ENCODE peak calls at places on chromosomes 4 and X, in six cellular contexts. One of them, this sample, is unnamed.

GRCh38 chrX:77493677-77494553 is 46.7 kb downstream of the FGF16 start:
- DNase-seq in neuronal stem cell: peak
- DNase-seq in IMR-90: peak
- DNase-seq in H9: peak
- DNase-seq in H1: peak
- DNase-seq in mesenchymal stem cell: peak
- DNase-seq in this sample: peak

GRCh38 chrX:131802836-131803626 is 220.1 kb upstream of the STK26 start:
- DNase-seq in mesenchymal stem cell: no peak
- DNase-seq in H9: no peak
- DNase-seq in H1: peak
- DNase-seq in IMR-90: peak
- DNase-seq in neuronal stem cell: no peak
- DNase-seq in this sample: peak

GRCh38 chr4:41329361-41329760 is 72.6 kb downstream of the UCHL1 start:
- DNase-seq in IMR-90: no peak
- DNase-seq in neuronal stem cell: no peak
- DNase-seq in H9: no peak
- DNase-seq in H1: no peak
- DNase-seq in mesenchymal stem cell: no peak
- DNase-seq in this sample: no peak

GRCh38 chr4:1370321-1371124 is 23.5 kb downstream of the UVSSA start:
- DNase-seq in H1: no peak
- DNase-seq in neuronal stem cell: no peak
- DNase-seq in mesenchymal stem cell: no peak
- DNase-seq in IMR-90: no peak
- DNase-seq in H9: no peak
- DNase-seq in this sample: no peak

GRCh38 chr4:2384245-2384644 is 34.2 kb downstream of the ZFYVE28 start:
- DNase-seq in neuronal stem cell: no peak
- DNase-seq in mesenchymal stem cell: no peak
- DNase-seq in IMR-90: no peak
- DNase-seq in H1: no peak
- DNase-seq in H9: no peak
- DNase-seq in this sample: no peak

GRCh38 chr4:14924945-14925344 is 77.3 kb upstream of the CPEB2 start:
- DNase-seq in IMR-90: no peak
- DNase-seq in neuronal stem cell: no peak
- DNase-seq in mesenchymal stem cell: no peak
- DNase-seq in H9: no peak
- DNase-seq in H1: no peak
- DNase-seq in this sample: no peak

GRCh38 chr4:52983563-52984303 is 121.6 kb downstream of the RASL11B start:
- DNase-seq in neuronal stem cell: peak
- DNase-seq in H1: no peak
- DNase-seq in IMR-90: peak
- DNase-seq in H9: no peak
- DNase-seq in mesenchymal stem cell: peak
- DNase-seq in this sample: peak

GRCh38 chr4:21710212-21710843 is 238.2 kb downstream of the KCNIP4 start:
- DNase-seq in mesenchymal stem cell: no peak
- DNase-seq in H1: no peak
- DNase-seq in neuronal stem cell: no peak
- DNase-seq in H9: no peak
- DNase-seq in IMR-90: no peak
- DNase-seq in this sample: no peak

GRCh38 chr4:24910504-24910903 is 2.3 kb downstream of the CCDC149 start:
- DNase-seq in mesenchymal stem cell: no peak
- DNase-seq in IMR-90: peak
- DNase-seq in neuronal stem cell: no peak
- DNase-seq in H1: no peak
- DNase-seq in H9: no peak
- DNase-seq in this sample: no peak

GRCh38 chr4:2671267-2671895 is 84.8 kb downstream of the TNIP2 start:
- DNase-seq in mesenchymal stem cell: no peak
- DNase-seq in H1: no peak
- DNase-seq in IMR-90: no peak
- DNase-seq in H9: no peak
- DNase-seq in neuronal stem cell: no peak
- DNase-seq in this sample: no peak

GRCh38 chr4:187090401-187090800 is 366.7 kb upstream of the FAT1 start:
- DNase-seq in H1: no peak
- DNase-seq in IMR-90: peak
- DNase-seq in mesenchymal stem cell: peak
- DNase-seq in neuronal stem cell: no peak
- DNase-seq in H9: no peak
- DNase-seq in this sample: no peak

GRCh38 chrX:48897157-48897620 is 379 bp downstream of the TIMM17B start:
- DNase-seq in mesenchymal stem cell: peak
- DNase-seq in IMR-90: peak
- DNase-seq in neuronal stem cell: peak
- DNase-seq in H9: peak
- DNase-seq in H1: peak
- DNase-seq in this sample: peak

GRCh38 chr4:124946696-124947095 is 234.2 kb upstream of the ANKRD50 start:
- DNase-seq in mesenchymal stem cell: no peak
- DNase-seq in neuronal stem cell: no peak
- DNase-seq in H1: no peak
- DNase-seq in H9: no peak
- DNase-seq in IMR-90: no peak
- DNase-seq in this sample: no peak

GRCh38 chrX:153445856-153446635 is at the start of gene TREX2:
- DNase-seq in neuronal stem cell: no peak
- DNase-seq in mesenchymal stem cell: no peak
- DNase-seq in IMR-90: no peak
- DNase-seq in H1: no peak
- DNase-seq in H9: no peak
- DNase-seq in this sample: no peak

GRCh38 chr4:153947998-153948397 is 159.1 kb upstream of the SFRP2 start:
- DNase-seq in mesenchymal stem cell: no peak
- DNase-seq in H1: no peak
- DNase-seq in H9: no peak
- DNase-seq in neuronal stem cell: no peak
- DNase-seq in IMR-90: no peak
- DNase-seq in this sample: no peak

GRCh38 chr4:1323280-1323634 is 23.8 kb upstream of the UVSSA start:
- DNase-seq in neuronal stem cell: no peak
- DNase-seq in IMR-90: no peak
- DNase-seq in H9: no peak
- DNase-seq in H1: no peak
- DNase-seq in mesenchymal stem cell: no peak
- DNase-seq in this sample: no peak

GRCh38 chr4:169163495-169163894 is 107.3 kb downstream of the SH3RF1 start:
- DNase-seq in IMR-90: no peak
- DNase-seq in neuronal stem cell: no peak
- DNase-seq in mesenchymal stem cell: no peak
- DNase-seq in H9: no peak
- DNase-seq in H1: no peak
- DNase-seq in this sample: no peak

GRCh38 chr4:123361195-123361861 is 35.3 kb upstream of the SPRY1 start:
- DNase-seq in neuronal stem cell: no peak
- DNase-seq in IMR-90: peak
- DNase-seq in mesenchymal stem cell: peak
- DNase-seq in H9: no peak
- DNase-seq in H1: no peak
- DNase-seq in this sample: peak

GRCh38 chrX:20266810-20267598 is at the start of gene RPS6KA3:
- DNase-seq in IMR-90: peak
- DNase-seq in mesenchymal stem cell: peak
- DNase-seq in H1: peak
- DNase-seq in H9: peak
- DNase-seq in neuronal stem cell: peak
- DNase-seq in this sample: peak
- H2BK120ac ChIP-seq in IMR-90: peak
- H2BK120ac ChIP-seq in mesenchymal stem cell: peak
- H2BK120ac ChIP-seq in H1: no peak
- H2BK120ac ChIP-seq in H9: no peak
- H2BK120ac ChIP-seq in neuronal stem cell: no peak
- H2BK120ac ChIP-seq in this sample: peak

GRCh38 chrX:74251006-74251930 is 52.7 kb upstream of the ZCCHC13 start:
- DNase-seq in neuronal stem cell: no peak
- DNase-seq in IMR-90: peak
- DNase-seq in H1: no peak
- DNase-seq in mesenchymal stem cell: peak
- DNase-seq in H9: no peak
- DNase-seq in this sample: peak
- H3K18ac ChIP-seq in neuronal stem cell: no peak
- H3K18ac ChIP-seq in IMR-90: peak
- H3K18ac ChIP-seq in H1: no peak
- H3K18ac ChIP-seq in mesenchymal stem cell: no peak
- H3K18ac ChIP-seq in H9: no peak
- H3K18ac ChIP-seq in this sample: no peak

GRCh38 chr4:185779520-185779919 is 32.5 kb downstream of the SORBS2 start:
- DNase-seq in neuronal stem cell: peak
- DNase-seq in IMR-90: no peak
- DNase-seq in mesenchymal stem cell: no peak
- DNase-seq in H9: no peak
- DNase-seq in H1: no peak
- DNase-seq in this sample: no peak
- H3K14ac ChIP-seq in neuronal stem cell: no peak
- H3K14ac ChIP-seq in IMR-90: no peak
- H3K14ac ChIP-seq in mesenchymal stem cell: no peak
- H3K14ac ChIP-seq in H9: no peak
- H3K14ac ChIP-seq in H1: no peak
- H3K14ac ChIP-seq in this sample: no peak

GRCh38 chrX:149825424-149825823 is 43.7 kb downstream of the MAGEA9 start:
- DNase-seq in IMR-90: no peak
- DNase-seq in mesenchymal stem cell: peak
- DNase-seq in H1: peak
- DNase-seq in neuronal stem cell: no peak
- DNase-seq in H9: peak
- DNase-seq in this sample: peak
- H2BK120ac ChIP-seq in IMR-90: no peak
- H2BK120ac ChIP-seq in mesenchymal stem cell: peak
- H2BK120ac ChIP-seq in H1: no peak
- H2BK120ac ChIP-seq in neuronal stem cell: no peak
- H2BK120ac ChIP-seq in H9: no peak
- H2BK120ac ChIP-seq in this sample: no peak

This sample was measured in trophoblast cell.